ENCODE peak calls at places on chromosomes 11 and 22, in ten cellular contexts. H, V, G, K, R, W, P, A, X and O are unnamed samples.
A peak's percentile ranks its signal among the peaks of the same experiment; 100 is the strongest.

GRCh38 chr22:47850644-47851151 is 1088.2 kb downstream of the TBC1D22A start:
- DNase-seq in A (no peak), X (no peak), G (no peak), V (peak; percentile 6), K (no peak), W (no peak), R (no peak), P (no peak), H (peak; percentile 23), O (no peak)

GRCh38 chr22:46639843-46640242 is 19.7 kb downstream of the GRAMD4 start:
- DNase-seq in P (no peak), X (no peak), V (no peak), G (no peak), H (no peak), R (no peak), W (no peak), K (no peak), A (no peak), O (no peak)

GRCh38 chr22:37544955-37545702 is 15.2 kb upstream of the CDC42EP1 start:
- DNase-seq in A (no peak), P (no peak), R (peak; percentile 12), K (peak; percentile 56), X (no peak), W (peak; percentile 34), H (peak; percentile 78), V (no peak), G (peak; percentile 71), O (peak; percentile 63)

GRCh38 chr22:26887456-26887855 is 230.1 kb downstream of the MIAT start:
- DNase-seq in W (no peak), K (no peak), A (no peak), R (no peak), G (peak; percentile 12), P (no peak), V (no peak), H (no peak), X (no peak), O (peak; percentile 74)

GRCh38 chr11:119709638-119710346 is 19.2 kb downstream of the NECTIN1 start:
- DNase-seq in X (peak; percentile 81), K (no peak), V (peak; percentile 70), H (no peak), A (peak; percentile 4), R (no peak), W (no peak), G (no peak), P (no peak), O (no peak)

GRCh38 chr11:87743002-87743401 is 432.2 kb downstream of the RAB38 start:
- DNase-seq in K (no peak), G (no peak), W (no peak), P (no peak), X (no peak), R (no peak), V (no peak), A (no peak), H (no peak), O (no peak)

GRCh38 chr11:114738954-114739353 is 60.6 kb downstream of the NXPE2 start:
- DNase-seq in V (peak; percentile 60), X (peak; percentile 65), G (peak; percentile 65), P (peak; percentile 18), K (peak; percentile 57), A (peak; percentile 68), R (no peak), H (peak; percentile 56), W (no peak), O (no peak)

GRCh38 chr22:44576311-44577260 is 78.6 kb upstream of the RTL6 start:
- DNase-seq in W (no peak), V (no peak), X (no peak), R (no peak), G (no peak), H (no peak), K (no peak), P (no peak), A (no peak), O (no peak)

GRCh38 chr22:30843245-30843644 is 125.3 kb downstream of the MORC2 start:
- DNase-seq in V (no peak), P (no peak), A (no peak), G (no peak), X (no peak), W (no peak), H (peak; percentile 3), K (no peak), R (no peak), O (no peak)

GRCh38 chr11:44623716-44624491 is 58.4 kb downstream of the CD82 start:
- DNase-seq in W (no peak), K (no peak), X (no peak), R (no peak), H (peak; percentile 47), A (peak; percentile 68), G (no peak), P (peak; percentile 2), V (peak; percentile 30), O (no peak)

GRCh38 chr11:12968101-12968500 is 41.0 kb upstream of the RASSF10 start:
- DNase-seq in A (no peak), W (no peak), G (peak; percentile 82), V (no peak), X (no peak), K (no peak), H (peak; percentile 35), P (no peak), R (no peak), O (no peak)

GRCh38 chr11:64245797-64246623 is 733 bp downstream of the PPP1R14B start:
- DNase-seq in P (peak; percentile 47), G (peak; percentile 93), W (peak; percentile 50), A (peak; percentile 25), K (peak; percentile 89), H (peak; percentile 81), V (peak; percentile 67), X (no peak), R (peak; percentile 69), O (peak; percentile 88)

GRCh38 chr22:28810839-28811491 is 10.6 kb upstream of the XBP1 start:
- DNase-seq in V (no peak), A (no peak), G (no peak), W (no peak), X (peak; percentile 91), R (peak; percentile 33), P (no peak), K (no peak), H (peak; percentile 73), O (no peak)

GRCh38 chr11:2091112-2091746 is 48.0 kb downstream of the IGF2 start:
- DNase-seq in R (no peak), H (no peak), X (no peak), K (no peak), P (no peak), G (no peak), A (no peak), W (no peak), V (no peak), O (no peak)

GRCh38 chr11:73197348-73197747 is 20.7 kb upstream of the P2RY2 start:
- DNase-seq in A (no peak), W (no peak), V (no peak), H (no peak), X (no peak), G (peak; percentile 66), R (no peak), K (no peak), P (no peak), O (no peak)

GRCh38 chr11:36550385-36551115 is 17.3 kb upstream of the RAG1 start:
- DNase-seq in K (no peak), W (no peak), R (no peak), G (no peak), P (no peak), H (no peak), X (no peak), V (no peak), A (no peak), O (no peak)

GRCh38 chr22:45478108-45478771 is 24.4 kb upstream of the FBLN1 start:
- DNase-seq in R (no peak), W (no peak), P (no peak), G (peak; percentile 64), A (no peak), V (no peak), K (peak; percentile 82), H (no peak), X (no peak), O (peak; percentile 97)

GRCh38 chr22:45336971-45337431 is 27.3 kb downstream of the FAM118A start:
- DNase-seq in K (no peak), G (peak; percentile 8), P (no peak), V (peak; percentile 17), X (no peak), R (no peak), A (peak; percentile 54), W (no peak), H (no peak), O (no peak)

GRCh38 chr11:94974178-94974577 is 669 bp downstream of the KDM4D start:
- DNase-seq in X (no peak), G (no peak), V (no peak), H (no peak), A (no peak), R (no peak), W (no peak), P (no peak), K (no peak), O (no peak)

GRCh38 chr11:128904872-128905344 is 13.8 kb downstream of the KCNJ5 start:
- DNase-seq in G (no peak), A (peak; percentile 82), W (peak; percentile 47), V (peak; percentile 83), R (no peak), X (no peak), K (peak; percentile 50), P (peak; percentile 47), H (no peak), O (no peak)

GRCh38 chr22:23053912-23054530 is 16.3 kb upstream of the GNAZ start:
- DNase-seq in G (no peak), W (no peak), R (no peak), K (no peak), V (no peak), A (no peak), X (no peak), P (no peak), H (peak; percentile 45), O (no peak)

GRCh38 chr11:19962795-19963163 is 197.5 kb downstream of the DBX1 start:
- DNase-seq in R (no peak), X (no peak), P (no peak), V (no peak), K (no peak), H (no peak), W (no peak), G (peak; percentile 49), A (no peak), O (peak; percentile 74)